ENCODE peak calls at places on chromosomes 12 and 14, in seven cellular contexts. U is psoas muscle, N is Peyer's patch, J is testis, P is Panc1, L is neural progenitor cell, X is cardiac muscle cell. E is an unnamed sample.
A peak's percentile ranks its signal among the peaks of the same experiment; 100 is the strongest.

GRCh38 chr14:96403409-96403808 is 11.5 kb downstream of the AK7 start:
- DNase-seq in U (no peak), N (no peak), J (no peak), P (no peak), L (no peak), X (no peak), E (no peak)

GRCh38 chr12:31220633-31221565 is 105.1 kb downstream of the SINHCAF start:
- DNase-seq in U (no peak), N (no peak), J (no peak), P (no peak), L (no peak), X (peak; percentile 55), E (no peak)

GRCh38 chr12:50840809-50841487 is 1.8 kb upstream of the TMPRSS12 start:
- DNase-seq in U (no peak), N (no peak), J (no peak), P (no peak), L (no peak), X (no peak), E (no peak)

GRCh38 chr12:2582631-2583616 is 211.8 kb upstream of the FKBP4 start:
- DNase-seq in U (peak; percentile 74), N (peak; percentile 76), J (peak; percentile 79), P (no peak), L (peak; percentile 83), X (peak; percentile 69), E (peak; percentile 31)

GRCh38 chr12:48765753-48766162 is 23.1 kb downstream of the ADCY6 start:
- DNase-seq in U (no peak), N (no peak), J (peak; percentile 64), P (no peak), L (no peak), X (peak; percentile 81), E (no peak)

GRCh38 chr14:52961060-52961639 is 10.3 kb upstream of the FERMT2 start:
- DNase-seq in U (peak; percentile 29), N (peak; percentile 69), J (peak; percentile 62), P (no peak), L (peak; percentile 69), X (peak; percentile 79), E (no peak)

GRCh38 chr14:46048127-46048526 is 603.5 kb downstream of the RPL10L start:
- DNase-seq in U (no peak), N (no peak), J (peak; percentile 54), P (peak; percentile 32), L (peak; percentile 80), X (peak; percentile 9), E (peak; percentile 50)

GRCh38 chr12:18443768-18444437 is 182.6 kb downstream of the PIK3C2G start:
- DNase-seq in U (no peak), N (no peak), J (no peak), P (no peak), L (no peak), X (no peak), E (no peak)

GRCh38 chr14:101960225-101960624 is 4.1 kb upstream of the DYNC1H1 start:
- DNase-seq in U (no peak), N (no peak), J (no peak), P (no peak), L (peak; percentile 51), X (peak; percentile 36), E (no peak)

GRCh38 chr14:91303091-91303923 is 58.8 kb upstream of the GPR68 start:
- DNase-seq in U (peak; percentile 35), N (no peak), J (peak; percentile 67), P (no peak), L (peak; percentile 97), X (peak; percentile 59), E (peak; percentile 90)

GRCh38 chr12:67426067-67426466 is 156.9 kb downstream of the CAND1 start:
- DNase-seq in U (no peak), N (no peak), J (no peak), P (no peak), L (no peak), X (peak; percentile 82), E (no peak)

GRCh38 chr12:52438305-52439301 is 4.4 kb upstream of the KRT75 start:
- DNase-seq in U (no peak), N (no peak), J (no peak), P (no peak), L (no peak), X (no peak), E (no peak)

GRCh38 chr12:112848972-112849371 is 57.4 kb downstream of the RPH3A start:
- DNase-seq in U (no peak), N (no peak), J (no peak), P (no peak), L (no peak), X (no peak), E (no peak)

GRCh38 chr12:80877706-80878384 is 59.9 kb downstream of the LIN7A start:
- DNase-seq in U (no peak), N (no peak), J (no peak), P (no peak), L (no peak), X (no peak), E (no peak)

GRCh38 chr12:115013668-115014072 is 329.7 kb upstream of the TBX3 start:
- DNase-seq in U (no peak), N (no peak), J (no peak), P (no peak), L (no peak), X (no peak), E (no peak)

GRCh38 chr12:4046150-4046845 is 173.1 kb upstream of the PARP11 start:
- DNase-seq in U (no peak), N (no peak), J (no peak), P (no peak), L (peak; percentile 61), X (no peak), E (no peak)

GRCh38 chr14:95228240-95228639 is 70.9 kb upstream of the DICER1 start:
- DNase-seq in U (no peak), N (no peak), J (no peak), P (no peak), L (no peak), X (no peak), E (no peak)

GRCh38 chr12:51434305-51434704 is 9.7 kb downstream of the SLC4A8 start:
- DNase-seq in U (no peak), N (no peak), J (no peak), P (no peak), L (no peak), X (no peak), E (no peak)

GRCh38 chr12:1931642-1932041 is 13.2 kb upstream of the CACNA2D4 start:
- DNase-seq in U (no peak), N (no peak), J (no peak), P (no peak), L (no peak), X (no peak), E (no peak)

GRCh38 chr12:84636801-84637285 is 275.8 kb downstream of the SLC6A15 start:
- DNase-seq in U (no peak), N (no peak), J (no peak), P (no peak), L (no peak), X (no peak), E (no peak)

GRCh38 chr12:639988-640387 is 23.3 kb downstream of the NINJ2 start:
- DNase-seq in U (no peak), N (no peak), J (no peak), P (no peak), L (no peak), X (no peak), E (no peak)

GRCh38 chr12:112374166-112374740 is 8.0 kb downstream of the HECTD4 start:
- DNase-seq in U (no peak), N (no peak), J (no peak), P (no peak), L (no peak), X (no peak), E (no peak)

GRCh38 chr14:69619007-69619406 is 7.6 kb downstream of the SUSD6 start:
- DNase-seq in U (no peak), N (no peak), J (no peak), P (no peak), L (no peak), X (no peak), E (no peak)
- H3K4me1 ChIP-seq in U (peaks cover 86% of the 10 kb centered on the region), N (peaks cover 57% of the 10 kb centered on the region), J (peaks cover 34% of the 10 kb centered on the region), P (no peaks in the 10 kb centered on the region), L (peaks cover 29% of the 10 kb centered on the region), X (peaks cover 28% of the 10 kb centered on the region), E (no peaks in the 10 kb centered on the region)

GRCh38 chr12:124755801-124756148 is 107.9 kb downstream of the SCARB1 start:
- DNase-seq in U (no peak), N (no peak), J (no peak), P (no peak), L (no peak), X (no peak), E (no peak)
- H3K4me1 ChIP-seq in U (peaks cover 32% of the 10 kb centered on the region), N (no peaks in the 10 kb centered on the region), J (peaks cover 32% of the 10 kb centered on the region), P (peaks cover 33% of the 10 kb centered on the region), L (peaks cover 11% of the 10 kb centered on the region), X (peaks cover 2% of the 10 kb centered on the region), E (peaks cover 10% of the 10 kb centered on the region)

GRCh38 chr14:72183631-72184030 is 251.4 kb downstream of the RGS6 start:
- DNase-seq in U (no peak), N (no peak), J (no peak), P (no peak), L (no peak), X (no peak), E (no peak)
- H3K4me1 ChIP-seq in U (no peaks in the 10 kb centered on the region), N (no peaks in the 10 kb centered on the region), J (no peaks in the 10 kb centered on the region), P (no peaks in the 10 kb centered on the region), L (peaks cover 10% of the 10 kb centered on the region), X (no peaks in the 10 kb centered on the region), E (no peaks in the 10 kb centered on the region)

DNA sequence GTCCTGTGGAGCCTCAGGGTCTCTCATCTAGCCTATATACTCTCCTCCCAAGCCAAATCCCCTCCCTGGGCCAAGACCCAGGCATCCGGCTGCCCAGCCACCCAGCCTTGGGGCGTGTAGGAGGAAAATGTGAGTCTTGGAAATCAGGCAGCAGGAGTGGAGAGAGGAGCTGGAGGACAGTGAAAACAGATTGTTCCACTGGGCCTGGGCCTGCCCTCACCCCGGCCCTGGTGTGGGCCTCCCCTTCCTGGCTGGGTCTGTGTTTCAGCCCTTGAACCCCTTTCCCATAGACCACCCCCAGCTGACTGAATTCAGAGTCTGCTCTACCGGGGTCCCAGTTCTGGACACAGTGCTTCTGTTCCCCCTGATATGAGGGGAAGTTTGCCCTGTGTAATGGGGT is 6.7 kb downstream of the ITGA5 start:
- DNase-seq in U (no peak), N (no peak), J (no peak), P (no peak), L (no peak), X (no peak), E (no peak)
- H3K4me1 ChIP-seq in U (peaks cover 60% of the 10 kb centered on the region), N (peaks cover 30% of the 10 kb centered on the region), J (no peaks in the 10 kb centered on the region), P (peaks cover 24% of the 10 kb centered on the region), L (peaks cover 8% of the 10 kb centered on the region), X (peaks cover 3% of the 10 kb centered on the region), E (peaks cover 1% of the 10 kb centered on the region)

GRCh38 chr12:89632778-89633177 is 75.9 kb downstream of the ATP2B1 start:
- DNase-seq in U (no peak), N (no peak), J (no peak), P (no peak), L (no peak), X (no peak), E (no peak)
- H3K4me1 ChIP-seq in U (no peaks in the 10 kb centered on the region), N (no peaks in the 10 kb centered on the region), J (no peaks in the 10 kb centered on the region), P (no peaks in the 10 kb centered on the region), L (no peaks in the 10 kb centered on the region), X (no peaks in the 10 kb centered on the region), E (no peaks in the 10 kb centered on the region)

E was measured in iPS DF 6.9.